ENCODE peak calls at places on chromosomes 13 and 19, in nine cellular contexts. F is CD4-positive, alpha-beta T cell; K is IMR-90; M is fibroblast of lung; X is psoas muscle; J is GM23338; O is naive thymus-derived CD4-positive, alpha-beta T cell; T is CD8-positive, alpha-beta T cell; B is ovary. P is an unnamed sample. For H3K27me3, the result is how much of the 10 kb centered on the place peaks cover.

GRCh38 chr13:44758595-44759221 is 182.6 kb upstream of the TSC22D1 start:
- DNase-seq in F (no peak), K (peak), M (peak), X (no peak), J (no peak), O (no peak), T (no peak), B (no peak), P (no peak)

GRCh38 chr13:36129539-36129938 is 1.6 kb downstream of the DCLK1 start:
- DNase-seq in F (no peak), K (no peak), M (no peak), X (no peak), J (no peak), O (no peak), T (no peak), B (no peak), P (no peak)

GRCh38 chr13:78816154-78816553 is 157.2 kb upstream of the OBI1 start:
- DNase-seq in F (no peak), K (no peak), M (no peak), X (no peak), J (no peak), O (no peak), T (no peak), B (no peak), P (no peak)

GRCh38 chr19:29680937-29681336 is 15.7 kb downstream of the PLEKHF1 start:
- DNase-seq in F (no peak), K (no peak), M (no peak), X (no peak), J (no peak), O (no peak), T (no peak), B (no peak), P (no peak)

GRCh38 chr19:13506550-13506878 is 235 bp upstream of the CACNA1A start:
- DNase-seq in F (no peak), K (peak), M (no peak), X (no peak), J (peak), O (no peak), T (no peak), B (no peak), P (no peak)

GRCh38 chr13:74871671-74872070 is 610.3 kb downstream of the TBC1D4 start:
- DNase-seq in F (no peak), K (no peak), M (no peak), X (no peak), J (no peak), O (no peak), T (no peak), B (no peak), P (no peak)

GRCh38 chr13:95156208-95156607 is 145.0 kb downstream of the ABCC4 start:
- DNase-seq in F (no peak), K (peak), M (peak), X (no peak), J (no peak), O (no peak), T (no peak), B (no peak), P (no peak)

GRCh38 chr19:53898166-53898565 is 10.9 kb upstream of the CACNG7 start:
- DNase-seq in F (no peak), K (no peak), M (no peak), X (peak), J (peak), O (no peak), T (no peak), B (no peak), P (no peak)

GRCh38 chr19:14407889-14408640 is 11.1 kb downstream of the DDX39A start:
- DNase-seq in F (no peak), K (no peak), M (no peak), X (no peak), J (no peak), O (no peak), T (no peak), B (no peak), P (no peak)

GRCh38 chr19:27905074-27905473 is 1307.9 kb downstream of the UQCRFS1 start:
- DNase-seq in F (no peak), K (no peak), M (no peak), X (no peak), J (no peak), O (no peak), T (no peak), B (no peak), P (no peak)

GRCh38 chr13:50892162-50892944 is 17.2 kb upstream of the RNASEH2B start:
- DNase-seq in F (peak), K (no peak), M (no peak), X (no peak), J (no peak), O (peak), T (no peak), B (no peak), P (no peak)

GRCh38 chr13:64278493-64278892 is 2862.8 kb upstream of the PCDH20 start:
- DNase-seq in F (no peak), K (peak), M (peak), X (no peak), J (no peak), O (no peak), T (no peak), B (no peak), P (no peak)

GRCh38 chr13:77492982-77493381 is 42.5 kb upstream of the SCEL start:
- DNase-seq in F (no peak), K (no peak), M (peak), X (no peak), J (no peak), O (no peak), T (no peak), B (no peak), P (no peak)

GRCh38 chr13:64127192-64127591 is 2711.5 kb upstream of the PCDH20 start:
- DNase-seq in F (no peak), K (no peak), M (no peak), X (no peak), J (no peak), O (no peak), T (no peak), B (no peak), P (no peak)

GRCh38 chr13:48590141-48590863 is 57.4 kb upstream of the RCBTB2 start:
- DNase-seq in F (no peak), K (no peak), M (no peak), X (no peak), J (no peak), O (no peak), T (no peak), B (no peak), P (no peak)

GRCh38 chr13:102402292-102402691 is 444 bp upstream of the FGF14 start:
- DNase-seq in F (no peak), K (peak), M (peak), X (peak), J (peak), O (no peak), T (no peak), B (no peak), P (no peak)

GRCh38 chr19:10390652-10391286 is 10.4 kb upstream of the TYK2 start:
- DNase-seq in F (peak), K (peak), M (peak), X (peak), J (peak), O (peak), T (peak), B (peak), P (no peak)

GRCh38 chr13:80497439-80497838 is 156.5 kb upstream of the SPRY2 start:
- DNase-seq in F (no peak), K (no peak), M (no peak), X (no peak), J (no peak), O (no peak), T (no peak), B (no peak), P (no peak)

GRCh38 chr19:33905937-33906577 is 109.4 kb downstream of the KCTD15 start:
- DNase-seq in F (no peak), K (no peak), M (no peak), X (peak), J (peak), O (no peak), T (no peak), B (peak), P (no peak)

GRCh38 chr19:16804176-16804575 is 25.0 kb upstream of the SIN3B start:
- DNase-seq in F (no peak), K (no peak), M (no peak), X (no peak), J (no peak), O (no peak), T (no peak), B (no peak), P (no peak)

GRCh38 chr13:100668408-100668807 is 6.2 kb downstream of the TMTC4 start:
- DNase-seq in F (no peak), K (peak), M (no peak), X (no peak), J (no peak), O (no peak), T (no peak), B (no peak), P (no peak)

GRCh38 chr13:32278456-32278855 is 36.7 kb downstream of the ZAR1L start:
- DNase-seq in F (no peak), K (peak), M (peak), X (no peak), J (no peak), O (no peak), T (no peak), B (no peak), P (no peak)

GRCh38 chr13:100707818-100708740 is 33.5 kb upstream of the TMTC4 start:
- DNase-seq in F (no peak), K (no peak), M (no peak), X (no peak), J (no peak), O (no peak), T (no peak), B (no peak), P (no peak)

GRCh38 chr19:46635920-46636761 is at the start of gene GNG8:
- DNase-seq in F (no peak), K (no peak), M (no peak), X (no peak), J (peak), O (no peak), T (no peak), B (no peak), P (no peak)

GRCh38 chr19:51415187-51415586 is 2.3 kb downstream of the SIGLEC10 start:
- DNase-seq in F (no peak), K (no peak), M (no peak), X (no peak), J (no peak), O (no peak), T (no peak), B (no peak), P (no peak)

GRCh38 chr13:93900735-93901134 is 578.7 kb downstream of the DCT start:
- DNase-seq in F (no peak), K (peak), M (peak), X (no peak), J (no peak), O (no peak), T (no peak), B (no peak), P (no peak)

GRCh38 chr19:41570639-41571112 is 5.3 kb upstream of the CEACAM21 start:
- DNase-seq in F (peak), K (peak), M (peak), X (peak), J (peak), O (peak), T (peak), B (peak), P (no peak)
- H3K27me3 ChIP-seq in F (under half), K (under half), M (under half), X (under half), J (half or more), O (under half), T (under half), B (under half), P (under half)

GRCh38 chr19:55716531-55716930 is 21.7 kb downstream of the NLRP9 start:
- DNase-seq in F (no peak), K (no peak), M (no peak), X (no peak), J (no peak), O (no peak), T (no peak), B (no peak), P (no peak)
- H3K27me3 ChIP-seq in F (under half), K (under half), M (under half), X (under half), J (under half), O (under half), T (under half), B (under half), P (under half)

GRCh38 chr19:1745589-1746031 is 7.7 kb upstream of the ONECUT3 start:
- DNase-seq in F (no peak), K (no peak), M (no peak), X (no peak), J (peak), O (no peak), T (no peak), B (no peak), P (no peak)
- H3K27me3 ChIP-seq in F (half or more), K (under half), M (under half), X (half or more), J (half or more), O (under half), T (under half), B (under half), P (under half)

GRCh38 chr13:111661776-111662175 is 341.3 kb downstream of the TEX29 start:
- DNase-seq in F (no peak), K (no peak), M (no peak), X (no peak), J (no peak), O (no peak), T (no peak), B (no peak), P (no peak)
- H3K27me3 ChIP-seq in F (under half), K (under half), M (under half), X (under half), J (under half), O (under half), T (under half), B (under half), P (under half)

GRCh38 chr19:41926861-41927809 is 1.1 kb downstream of the ERFL start:
- DNase-seq in F (no peak), K (no peak), M (no peak), X (no peak), J (no peak), O (no peak), T (no peak), B (no peak), P (no peak)
- H3K27me3 ChIP-seq in F (under half), K (half or more), M (half or more), X (half or more), J (half or more), O (under half), T (under half), B (under half), P (under half)

GRCh38 chr19:17954401-17954800 is 12.5 kb upstream of the KCNN1 start:
- DNase-seq in F (no peak), K (no peak), M (no peak), X (no peak), J (no peak), O (no peak), T (no peak), B (no peak), P (no peak)
- H3K27me3 ChIP-seq in F (half or more), K (half or more), M (under half), X (half or more), J (half or more), O (under half), T (under half), B (under half), P (under half)

DNA sequence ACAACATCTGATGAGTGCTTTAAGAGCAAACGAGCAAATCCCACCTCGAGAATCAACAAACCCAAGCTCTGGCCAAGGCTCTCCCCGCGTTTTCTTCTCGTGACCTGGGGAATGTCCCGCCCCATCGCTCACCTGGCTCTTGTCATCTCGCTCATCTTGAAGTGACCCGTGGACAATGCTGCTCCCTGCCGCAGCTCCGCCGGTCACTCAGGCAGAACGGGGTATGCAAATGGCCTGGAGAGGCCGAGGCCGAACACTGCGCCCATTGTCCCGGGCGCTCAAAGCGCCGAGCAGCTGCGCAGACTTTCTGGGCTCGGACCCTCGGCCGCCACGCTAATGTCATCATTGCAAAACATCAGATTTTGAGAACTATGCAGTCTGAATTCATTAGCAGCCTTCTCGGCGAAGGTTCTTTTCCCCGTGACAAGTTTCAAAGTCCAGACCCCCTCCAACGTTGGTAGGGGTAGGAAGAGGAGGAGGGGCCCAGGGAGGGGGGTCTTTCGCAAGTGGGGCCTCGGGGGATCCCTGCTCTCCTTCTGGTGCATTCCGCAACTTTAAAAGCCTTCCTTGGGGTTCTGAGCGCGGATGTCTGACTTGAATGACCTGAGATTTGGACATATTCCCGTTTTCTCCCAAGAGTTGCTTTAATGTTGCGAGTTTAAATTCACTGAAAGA is 39.7 kb downstream of the SOX1 start:
- DNase-seq in F (no peak), K (no peak), M (no peak), X (no peak), J (peak), O (no peak), T (no peak), B (no peak), P (no peak)
- H3K27me3 ChIP-seq in F (half or more), K (under half), M (under half), X (half or more), J (half or more), O (under half), T (under half), B (under half), P (under half)

DNA sequence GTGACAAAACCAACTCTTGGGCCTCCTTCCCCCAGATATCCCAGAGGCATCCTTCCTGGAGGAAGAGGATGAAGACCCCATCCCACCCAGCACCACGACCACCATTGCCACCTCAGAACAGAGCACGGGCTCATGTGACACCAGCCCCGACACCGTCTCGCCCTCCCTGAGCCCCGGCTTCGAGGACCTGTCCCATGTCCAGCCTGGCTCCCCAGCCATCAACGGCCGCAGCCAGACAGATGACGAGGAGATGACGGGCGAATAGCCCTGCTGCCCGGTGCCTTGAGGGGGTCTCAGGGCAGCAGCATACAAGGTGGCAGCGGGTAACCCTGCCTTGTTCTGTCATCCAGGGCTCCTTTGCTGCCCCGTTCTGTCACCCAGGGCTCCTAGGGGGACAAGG is 3.3 kb upstream of the UBA52 start:
- DNase-seq in F (no peak), K (no peak), M (no peak), X (no peak), J (no peak), O (no peak), T (no peak), B (no peak), P (no peak)
- H3K27me3 ChIP-seq in F (under half), K (under half), M (under half), X (under half), J (under half), O (under half), T (under half), B (under half), P (under half)

GRCh38 chr13:37923236-37923635 is 53.7 kb upstream of the TRPC4 start:
- DNase-seq in F (no peak), K (no peak), M (no peak), X (no peak), J (no peak), O (no peak), T (no peak), B (no peak), P (no peak)
- H3K27me3 ChIP-seq in F (under half), K (under half), M (under half), X (under half), J (under half), O (under half), T (under half), B (under half), P (under half)

GRCh38 chr13:39913339-39913738 is 257.9 kb downstream of the COG6 start:
- DNase-seq in F (no peak), K (no peak), M (no peak), X (no peak), J (no peak), O (no peak), T (no peak), B (no peak), P (no peak)

GRCh38 chr13:39909634-39910033 is 254.2 kb downstream of the COG6 start:
- DNase-seq in F (no peak), K (no peak), M (no peak), X (no peak), J (no peak), O (no peak), T (no peak), B (no peak), P (no peak)

GRCh38 chr13:39910041-39910440 is 254.6 kb downstream of the COG6 start:
- DNase-seq in F (no peak), K (no peak), M (no peak), X (no peak), J (no peak), O (no peak), T (no peak), B (no peak), P (no peak)

GRCh38 chr13:39913928-39914327 is 258.5 kb downstream of the COG6 start:
- DNase-seq in F (no peak), K (no peak), M (peak), X (no peak), J (no peak), O (no peak), T (no peak), B (no peak), P (no peak)

DNA sequence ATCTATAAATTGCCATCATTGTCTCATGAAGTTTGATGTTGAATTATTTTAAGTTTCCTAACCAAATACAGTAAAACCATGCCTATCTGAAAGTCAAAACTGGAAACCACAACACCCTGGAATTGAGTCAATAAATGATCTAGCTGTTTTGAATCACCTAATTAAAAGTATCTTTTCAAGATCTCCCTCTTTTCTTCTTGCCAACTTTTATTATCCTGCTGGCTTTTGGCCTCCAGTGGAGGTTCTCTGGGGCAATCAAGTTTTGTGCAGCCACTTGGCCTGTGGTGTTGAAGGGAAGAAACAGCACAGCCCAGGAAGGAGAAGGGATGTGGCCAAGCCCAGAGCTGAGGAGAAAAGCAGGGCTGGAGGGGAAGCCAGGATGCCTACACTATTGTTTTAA is 255.4 kb downstream of the COG6 start:
- DNase-seq in F (no peak), K (no peak), M (peak), X (no peak), J (no peak), O (no peak), T (no peak), B (no peak), P (no peak)
- H3K27me3 ChIP-seq in F (under half), K (under half), M (under half), X (under half), J (under half), O (under half), T (under half), B (under half), P (under half)